ENCODE peak calls at places on chromosomes 3 and 15, in five cellular contexts. Q is spleen, F is transverse colon, A is mammary epithelial cell, Y is fibroblast of lung. L is an unnamed sample.

GRCh38 chr3:66671348-66671747 is 170.5 kb upstream of the LRIG1 start:
- DNase-seq in Q (no peak), F (no peak), A (no peak), Y (no peak), L (no peak)

GRCh38 chr3:188389711-188390346 is 235.9 kb downstream of the LPP start:
- DNase-seq in Q (peak; percentile 81), F (peak; percentile 41), A (peak; percentile 74), Y (no peak), L (no peak)

GRCh38 chr15:70504305-70504951 is 258.9 kb downstream of the UACA start:
- DNase-seq in Q (peak; percentile 92), F (peak; percentile 65), A (peak; percentile 67), Y (peak; percentile 68), L (no peak)

GRCh38 chr15:32956006-32956405 is 238.2 kb downstream of the GREM1 start:
- DNase-seq in Q (no peak), F (no peak), A (peak; percentile 25), Y (peak; percentile 90), L (no peak)

GRCh38 chr3:180059351-180059750 is 22.6 kb upstream of the PEX5L start:
- DNase-seq in Q (no peak), F (no peak), A (peak; percentile 64), Y (peak; percentile 61), L (no peak)

GRCh38 chr3:33173103-33173502 is 45.5 kb downstream of the SUSD5 start:
- DNase-seq in Q (no peak), F (no peak), A (no peak), Y (no peak), L (no peak)

GRCh38 chr3:5057857-5058324 is 64.2 kb upstream of the ARL8B start:
- DNase-seq in Q (peak; percentile 84), F (peak; percentile 84), A (peak; percentile 86), Y (peak; percentile 89), L (peak; percentile 63)

GRCh38 chr3:123711356-123711755 is 126.5 kb upstream of the HACD2 start:
- DNase-seq in Q (peak; percentile 47), F (no peak), A (no peak), Y (no peak), L (no peak)

GRCh38 chr15:77542491-77543001 is 90.2 kb downstream of the LINGO1 start:
- DNase-seq in Q (peak; percentile 74), F (no peak), A (peak; percentile 68), Y (peak; percentile 43), L (no peak)

GRCh38 chr3:187783098-187783497 is 37.8 kb upstream of the BCL6 start:
- DNase-seq in Q (no peak), F (no peak), A (peak; percentile 92), Y (peak; percentile 99), L (peak; percentile 64)

GRCh38 chr3:155739154-155739553 is 5.7 kb downstream of the PLCH1 start:
- DNase-seq in Q (no peak), F (no peak), A (no peak), Y (no peak), L (no peak)

GRCh38 chr3:31227152-31227581 is 305.6 kb upstream of the STT3B start:
- DNase-seq in Q (no peak), F (no peak), A (no peak), Y (no peak), L (no peak)

GRCh38 chr15:58017869-58018268 is 47.6 kb downstream of the ALDH1A2 start:
- DNase-seq in Q (no peak), F (no peak), A (no peak), Y (no peak), L (no peak)

GRCh38 chr3:40718209-40718608 is 193.4 kb downstream of the ZNF621 start:
- DNase-seq in Q (no peak), F (no peak), A (peak; percentile 67), Y (no peak), L (no peak)

GRCh38 chr3:59424268-59425010 is 374.6 kb upstream of the CFAP20DC start:
- DNase-seq in Q (no peak), F (no peak), A (peak; percentile 92), Y (peak; percentile 92), L (no peak)

GRCh38 chr3:188476930-188477329 is 323.0 kb downstream of the LPP start:
- DNase-seq in Q (no peak), F (no peak), A (no peak), Y (no peak), L (no peak)

GRCh38 chr3:99134996-99135395 is 233.5 kb upstream of the DCBLD2 start:
- DNase-seq in Q (no peak), F (no peak), A (no peak), Y (peak; percentile 27), L (no peak)

GRCh38 chr15:67019886-67020520 is 45.4 kb upstream of the SMAD3 start:
- DNase-seq in Q (no peak), F (no peak), A (no peak), Y (no peak), L (no peak)

GRCh38 chr3:144457758-144458157 is 486.1 kb downstream of the DIPK2A start:
- DNase-seq in Q (no peak), F (no peak), A (no peak), Y (no peak), L (no peak)

GRCh38 chr3:43620953-43621405 is 832 bp downstream of the ANO10 start:
- DNase-seq in Q (no peak), F (no peak), A (peak; percentile 35), Y (peak; percentile 14), L (no peak)

GRCh38 chr3:107235923-107236315 is 141.3 kb upstream of the CCDC54 start:
- DNase-seq in Q (no peak), F (peak; percentile 20), A (peak; percentile 86), Y (peak; percentile 76), L (peak; percentile 48)

GRCh38 chr3:158918008-158918407 is 116.2 kb downstream of the MFSD1 start:
- DNase-seq in Q (no peak), F (peak; percentile 24), A (peak; percentile 61), Y (peak; percentile 80), L (peak; percentile 85)

GRCh38 chr3:147409143-147410121 is at the start of gene ZIC1:
- DNase-seq in Q (no peak), F (no peak), A (no peak), Y (peak; percentile 71), L (no peak)

GRCh38 chr3:17577795-17578520 is 164.5 kb downstream of the TBC1D5 start:
- DNase-seq in Q (no peak), F (no peak), A (peak; percentile 60), Y (peak; percentile 79), L (no peak)

GRCh38 chr3:57951106-57951882 is 56.9 kb upstream of the FLNB start:
- DNase-seq in Q (peak; percentile 78), F (peak; percentile 60), A (peak; percentile 60), Y (peak; percentile 92), L (peak; percentile 62)

GRCh38 chr3:182220013-182220412 is 508.3 kb downstream of the SOX2 start:
- DNase-seq in Q (no peak), F (no peak), A (no peak), Y (no peak), L (no peak)

GRCh38 chr3:52099006-52099405 is 42.6 kb upstream of the DUSP7 start:
- DNase-seq in Q (peak; percentile 18), F (no peak), A (peak; percentile 30), Y (peak; percentile 59), L (peak; percentile 42)

GRCh38 chr3:186380622-186381380 is 18.8 kb upstream of the DGKG start:
- DNase-seq in Q (no peak), F (no peak), A (peak; percentile 53), Y (peak; percentile 89), L (no peak)

GRCh38 chr3:190017575-190018288 is 103.0 kb downstream of the P3H2 start:
- DNase-seq in Q (no peak), F (peak; percentile 57), A (peak; percentile 70), Y (peak; percentile 80), L (peak; percentile 52)

DNA sequence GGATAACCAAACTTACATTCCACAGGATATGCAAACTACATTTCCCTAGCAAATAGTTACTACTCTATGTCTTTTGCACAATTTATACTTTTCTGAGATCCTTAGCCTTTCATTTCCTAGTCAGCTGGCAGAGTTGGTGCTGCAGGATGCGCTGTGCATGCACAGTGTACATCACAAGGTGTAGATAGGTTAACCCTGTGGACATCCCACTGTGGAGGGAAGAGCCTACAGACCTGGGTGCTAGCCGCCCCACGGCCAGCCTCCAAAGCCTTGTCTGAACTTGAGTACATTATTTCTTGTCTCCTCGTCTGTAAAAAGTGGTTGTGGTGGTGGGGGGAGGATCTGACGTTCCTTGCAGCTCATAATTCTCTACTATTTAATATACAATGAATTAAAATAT is 3.5 kb downstream of the TNFSF10 start:
- DNase-seq in Q (no peak), F (no peak), A (no peak), Y (no peak), L (no peak)
- H3K4me3 ChIP-seq in Q (no peak overlapping the region), F (no peak overlapping the region), A (no peak overlapping the region), Y (no peak overlapping the region), L (peak overlapping the region; percentile 63)

GRCh38 chr3:39499651-39500273 is 32.3 kb downstream of the MOBP start:
- DNase-seq in Q (no peak), F (no peak), A (peak; percentile 10), Y (no peak), L (peak; percentile 21)

GRCh38 chr3:39501982-39502837 is 34.7 kb downstream of the MOBP start:
- DNase-seq in Q (no peak), F (peak; percentile 20), A (no peak), Y (no peak), L (no peak)

GRCh38 chr3:39505866-39506738 is 38.6 kb downstream of the MOBP start:
- DNase-seq in Q (no peak), F (no peak), A (no peak), Y (no peak), L (no peak)

GRCh38 chr3:39501059-39501458 is 33.6 kb downstream of the MOBP start:
- DNase-seq in Q (no peak), F (no peak), A (no peak), Y (no peak), L (no peak)

DNA sequence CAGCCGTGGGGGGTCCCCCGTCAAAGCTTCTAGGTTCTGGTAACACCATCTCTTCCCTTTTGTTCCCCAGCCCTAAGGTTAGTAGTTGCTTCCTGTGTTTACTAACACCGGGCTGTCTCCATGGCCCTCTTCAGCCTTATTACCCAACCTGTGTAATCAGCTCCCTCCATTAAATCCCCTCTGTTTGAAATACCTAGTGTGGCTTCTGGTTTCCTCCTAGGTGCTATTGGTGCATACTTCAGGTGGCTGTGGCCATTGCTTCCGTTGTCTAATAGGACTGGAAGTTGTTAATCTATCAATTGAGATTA is 35.3 kb downstream of the MOBP start:
- DNase-seq in Q (no peak), F (no peak), A (no peak), Y (no peak), L (no peak)
- H3K27me3 ChIP-seq in Q (peaks cover 61% of the 10 kb centered on the region), F (peaks cover 12% of the 10 kb centered on the region), A (peaks cover 31% of the 10 kb centered on the region), Y (peaks cover 14% of the 10 kb centered on the region), L (peaks cover 7% of the 10 kb centered on the region)

GRCh38 chr3:142981108-142981507 is 17.6 kb upstream of the PAQR9 start:
- DNase-seq in Q (no peak), F (no peak), A (no peak), Y (no peak), L (no peak)
- TF ChIP-seq CTCF in Q (no peak), F (no peak), A (no peak), Y (no peak), L (no peak)

DNA sequence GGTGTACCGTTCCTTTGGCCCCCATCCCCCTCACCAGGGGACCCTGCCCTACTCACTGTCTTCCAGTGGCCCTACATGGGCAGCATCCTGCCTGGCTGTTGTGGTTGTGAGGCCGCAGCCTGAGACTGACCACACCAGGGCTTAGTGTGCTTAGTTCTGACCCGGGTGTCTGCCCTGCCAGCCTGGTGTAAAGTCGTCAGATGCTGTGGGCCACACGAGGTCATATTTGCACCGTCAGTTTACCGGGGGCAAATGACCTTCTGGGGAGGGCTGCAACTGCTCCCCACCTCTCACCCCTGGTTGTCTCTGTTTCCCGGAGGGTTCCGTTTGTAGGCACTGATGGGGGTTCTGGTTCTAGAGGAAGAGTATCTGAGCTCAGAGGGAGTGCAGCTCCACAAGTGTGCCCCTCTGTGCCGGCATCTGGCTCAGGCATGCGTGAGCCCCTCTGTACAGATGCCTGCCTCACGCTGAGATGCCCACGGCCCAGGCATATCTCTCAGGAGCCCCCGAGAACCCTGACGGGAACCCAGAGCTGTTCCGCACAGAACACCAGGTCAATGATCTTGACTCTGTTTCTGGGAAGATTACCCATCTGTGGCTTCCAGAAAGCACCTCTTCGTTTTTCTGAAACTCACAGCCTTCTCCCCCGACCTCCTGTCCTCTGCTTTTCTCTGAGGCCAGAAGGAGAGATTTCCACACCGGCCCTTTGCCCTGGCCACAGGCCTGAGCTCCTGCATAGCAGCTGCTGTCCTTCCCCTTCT is 19.2 kb downstream of the KLF13 start:
- DNase-seq in Q (peak; percentile 76), F (no peak), A (no peak), Y (no peak), L (no peak)
- H3K4me3 ChIP-seq in Q (peak overlapping the region; percentile 22), F (no peak overlapping the region), A (no peak overlapping the region), Y (no peak overlapping the region), L (no peak overlapping the region)

L was measured in kidney epithelial cell.